ENCODE peak calls at places on chromosome 9, in seven cellular contexts. One of them, this sample, is unnamed. For H3K9me3, the result is how much of the 10 kb centered on the place peaks cover.

GRCh38 chr9:127971357-127972315 is 9.2 kb downstream of the EEIG1 start:
- DNase-seq in PC-3: no peak
- DNase-seq in A673: no peak
- DNase-seq in endothelial cell of umbilical vein: no peak
- DNase-seq in astrocyte: no peak
- DNase-seq in fibroblast of lung: no peak
- DNase-seq in MM.1S: peak
- DNase-seq in this sample: no peak

GRCh38 chr9:135586601-135587109 is 25.1 kb downstream of the PAEP start:
- DNase-seq in PC-3: no peak
- DNase-seq in A673: no peak
- DNase-seq in endothelial cell of umbilical vein: no peak
- DNase-seq in astrocyte: no peak
- DNase-seq in fibroblast of lung: no peak
- DNase-seq in MM.1S: no peak
- DNase-seq in this sample: no peak

GRCh38 chr9:8718121-8718725 is 918.6 kb upstream of the DMAC1 start:
- DNase-seq in PC-3: no peak
- DNase-seq in A673: peak
- DNase-seq in endothelial cell of umbilical vein: peak
- DNase-seq in astrocyte: peak
- DNase-seq in fibroblast of lung: peak
- DNase-seq in MM.1S: no peak
- DNase-seq in this sample: no peak

GRCh38 chr9:109471994-109472393 is 26.1 kb downstream of the PTPN3 start:
- DNase-seq in PC-3: no peak
- DNase-seq in A673: no peak
- DNase-seq in endothelial cell of umbilical vein: no peak
- DNase-seq in astrocyte: no peak
- DNase-seq in fibroblast of lung: no peak
- DNase-seq in MM.1S: no peak
- DNase-seq in this sample: no peak

GRCh38 chr9:133074111-133074651 is 12.4 kb downstream of the CEL start:
- DNase-seq in PC-3: no peak
- DNase-seq in A673: no peak
- DNase-seq in endothelial cell of umbilical vein: no peak
- DNase-seq in astrocyte: peak
- DNase-seq in fibroblast of lung: peak
- DNase-seq in MM.1S: no peak
- DNase-seq in this sample: no peak

GRCh38 chr9:134060546-134060945 is 7.3 kb downstream of the BRD3 start:
- DNase-seq in PC-3: no peak
- DNase-seq in A673: no peak
- DNase-seq in endothelial cell of umbilical vein: no peak
- DNase-seq in astrocyte: no peak
- DNase-seq in fibroblast of lung: no peak
- DNase-seq in MM.1S: no peak
- DNase-seq in this sample: no peak

GRCh38 chr9:93659044-93659836 is 82.9 kb downstream of the PHF2 start:
- DNase-seq in PC-3: no peak
- DNase-seq in A673: no peak
- DNase-seq in endothelial cell of umbilical vein: no peak
- DNase-seq in astrocyte: no peak
- DNase-seq in fibroblast of lung: no peak
- DNase-seq in MM.1S: no peak
- DNase-seq in this sample: no peak

GRCh38 chr9:108567571-108567970 is 288.2 kb downstream of the ACTL7B start:
- DNase-seq in PC-3: no peak
- DNase-seq in A673: no peak
- DNase-seq in endothelial cell of umbilical vein: no peak
- DNase-seq in astrocyte: no peak
- DNase-seq in fibroblast of lung: no peak
- DNase-seq in MM.1S: no peak
- DNase-seq in this sample: no peak

GRCh38 chr9:137276757-137277328 is 683 bp upstream of the TOR4A start:
- DNase-seq in PC-3: peak
- DNase-seq in A673: peak
- DNase-seq in endothelial cell of umbilical vein: peak
- DNase-seq in astrocyte: peak
- DNase-seq in fibroblast of lung: peak
- DNase-seq in MM.1S: no peak
- DNase-seq in this sample: no peak

GRCh38 chr9:36152741-36153438 is 16.3 kb upstream of the CCIN start:
- DNase-seq in PC-3: no peak
- DNase-seq in A673: no peak
- DNase-seq in endothelial cell of umbilical vein: no peak
- DNase-seq in astrocyte: no peak
- DNase-seq in fibroblast of lung: no peak
- DNase-seq in MM.1S: peak
- DNase-seq in this sample: no peak

GRCh38 chr9:95001720-95002119 is 275.2 kb downstream of the AOPEP start:
- DNase-seq in PC-3: no peak
- DNase-seq in A673: no peak
- DNase-seq in endothelial cell of umbilical vein: no peak
- DNase-seq in astrocyte: no peak
- DNase-seq in fibroblast of lung: no peak
- DNase-seq in MM.1S: no peak
- DNase-seq in this sample: no peak

GRCh38 chr9:86614871-86615849 is 260.9 kb upstream of the TUT7 start:
- DNase-seq in PC-3: peak
- DNase-seq in A673: peak
- DNase-seq in endothelial cell of umbilical vein: no peak
- DNase-seq in astrocyte: peak
- DNase-seq in fibroblast of lung: peak
- DNase-seq in MM.1S: no peak
- DNase-seq in this sample: no peak

GRCh38 chr9:84670801-84671153 is 1.2 kb downstream of the NTRK2 start:
- DNase-seq in PC-3: no peak
- DNase-seq in A673: no peak
- DNase-seq in endothelial cell of umbilical vein: no peak
- DNase-seq in astrocyte: no peak
- DNase-seq in fibroblast of lung: no peak
- DNase-seq in MM.1S: no peak
- DNase-seq in this sample: no peak

GRCh38 chr9:15736569-15736968 is 183.7 kb downstream of the CCDC171 start:
- DNase-seq in PC-3: no peak
- DNase-seq in A673: no peak
- DNase-seq in endothelial cell of umbilical vein: no peak
- DNase-seq in astrocyte: no peak
- DNase-seq in fibroblast of lung: no peak
- DNase-seq in MM.1S: no peak
- DNase-seq in this sample: no peak

GRCh38 chr9:20319641-20320337 is 302.5 kb downstream of the MLLT3 start:
- DNase-seq in PC-3: peak
- DNase-seq in A673: no peak
- DNase-seq in endothelial cell of umbilical vein: no peak
- DNase-seq in astrocyte: peak
- DNase-seq in fibroblast of lung: peak
- DNase-seq in MM.1S: no peak
- DNase-seq in this sample: no peak

GRCh38 chr9:92463989-92464388 is 18.3 kb downstream of the ASPN start:
- DNase-seq in PC-3: peak
- DNase-seq in A673: no peak
- DNase-seq in endothelial cell of umbilical vein: no peak
- DNase-seq in astrocyte: peak
- DNase-seq in fibroblast of lung: peak
- DNase-seq in MM.1S: no peak
- DNase-seq in this sample: no peak

GRCh38 chr9:38017149-38017884 is 51.7 kb downstream of the SHB start:
- DNase-seq in PC-3: peak
- DNase-seq in A673: peak
- DNase-seq in endothelial cell of umbilical vein: no peak
- DNase-seq in astrocyte: peak
- DNase-seq in fibroblast of lung: no peak
- DNase-seq in MM.1S: no peak
- DNase-seq in this sample: no peak

GRCh38 chr9:73081979-73082657 is 69.5 kb upstream of the ANXA1 start:
- DNase-seq in PC-3: peak
- DNase-seq in A673: peak
- DNase-seq in endothelial cell of umbilical vein: peak
- DNase-seq in astrocyte: peak
- DNase-seq in fibroblast of lung: peak
- DNase-seq in MM.1S: peak
- DNase-seq in this sample: peak

GRCh38 chr9:119839888-119840287 is 470.7 kb upstream of the BRINP1 start:
- DNase-seq in PC-3: no peak
- DNase-seq in A673: no peak
- DNase-seq in endothelial cell of umbilical vein: no peak
- DNase-seq in astrocyte: peak
- DNase-seq in fibroblast of lung: no peak
- DNase-seq in MM.1S: no peak
- DNase-seq in this sample: no peak

GRCh38 chr9:126474201-126474765 is 139.4 kb upstream of the LMX1B start:
- DNase-seq in PC-3: no peak
- DNase-seq in A673: no peak
- DNase-seq in endothelial cell of umbilical vein: peak
- DNase-seq in astrocyte: peak
- DNase-seq in fibroblast of lung: peak
- DNase-seq in MM.1S: no peak
- DNase-seq in this sample: no peak

GRCh38 chr9:134139081-134139480 is 3.2 kb downstream of the WDR5 start:
- DNase-seq in PC-3: no peak
- DNase-seq in A673: peak
- DNase-seq in endothelial cell of umbilical vein: no peak
- DNase-seq in astrocyte: peak
- DNase-seq in fibroblast of lung: peak
- DNase-seq in MM.1S: no peak
- DNase-seq in this sample: no peak

GRCh38 chr9:107336718-107337360 is 53.8 kb downstream of the RAD23B start:
- DNase-seq in PC-3: peak
- DNase-seq in A673: no peak
- DNase-seq in endothelial cell of umbilical vein: no peak
- DNase-seq in astrocyte: peak
- DNase-seq in fibroblast of lung: peak
- DNase-seq in MM.1S: no peak
- DNase-seq in this sample: no peak

GRCh38 chr9:87149794-87150193 is 202.5 kb upstream of the GAS1 start:
- DNase-seq in PC-3: no peak
- DNase-seq in A673: peak
- DNase-seq in endothelial cell of umbilical vein: no peak
- DNase-seq in astrocyte: no peak
- DNase-seq in fibroblast of lung: no peak
- DNase-seq in MM.1S: no peak
- DNase-seq in this sample: no peak

GRCh38 chr9:93127395-93127911 is 6.6 kb downstream of the NINJ1 start:
- DNase-seq in PC-3: no peak
- DNase-seq in A673: no peak
- DNase-seq in endothelial cell of umbilical vein: no peak
- DNase-seq in astrocyte: no peak
- DNase-seq in fibroblast of lung: peak
- DNase-seq in MM.1S: no peak
- DNase-seq in this sample: no peak

GRCh38 chr9:110579763-110580255 is 268 bp upstream of the SVEP1 start:
- DNase-seq in PC-3: no peak
- DNase-seq in A673: peak
- DNase-seq in endothelial cell of umbilical vein: no peak
- DNase-seq in astrocyte: peak
- DNase-seq in fibroblast of lung: peak
- DNase-seq in MM.1S: no peak
- DNase-seq in this sample: no peak

GRCh38 chr9:36924071-36924470 is 110.0 kb downstream of the PAX5 start:
- DNase-seq in PC-3: peak
- DNase-seq in A673: peak
- DNase-seq in endothelial cell of umbilical vein: peak
- DNase-seq in astrocyte: peak
- DNase-seq in fibroblast of lung: peak
- DNase-seq in MM.1S: peak
- DNase-seq in this sample: no peak

GRCh38 chr9:31393240-31393639 is 991.2 kb upstream of the ACO1 start:
- DNase-seq in PC-3: no peak
- DNase-seq in A673: peak
- DNase-seq in endothelial cell of umbilical vein: peak
- DNase-seq in astrocyte: no peak
- DNase-seq in fibroblast of lung: no peak
- DNase-seq in MM.1S: no peak
- DNase-seq in this sample: peak

GRCh38 chr9:89808076-89808701 is 203.4 kb downstream of the GADD45G start:
- DNase-seq in PC-3: no peak
- DNase-seq in A673: peak
- DNase-seq in endothelial cell of umbilical vein: peak
- DNase-seq in astrocyte: no peak
- DNase-seq in fibroblast of lung: no peak
- DNase-seq in MM.1S: no peak
- DNase-seq in this sample: no peak

GRCh38 chr9:2726620-2727335 is 9.5 kb downstream of the KCNV2 start:
- DNase-seq in PC-3: peak
- DNase-seq in A673: no peak
- DNase-seq in endothelial cell of umbilical vein: no peak
- DNase-seq in astrocyte: peak
- DNase-seq in fibroblast of lung: no peak
- DNase-seq in MM.1S: no peak
- DNase-seq in this sample: no peak

GRCh38 chr9:122218885-122219855 is 9.6 kb downstream of the LHX6 start:
- DNase-seq in PC-3: no peak
- DNase-seq in A673: no peak
- DNase-seq in endothelial cell of umbilical vein: no peak
- DNase-seq in astrocyte: no peak
- DNase-seq in fibroblast of lung: peak
- DNase-seq in MM.1S: no peak
- DNase-seq in this sample: no peak
- TF ChIP-seq EZH2 in PC-3: no peak
- TF ChIP-seq EZH2 in A673: peak
- TF ChIP-seq EZH2 in endothelial cell of umbilical vein: peak
- TF ChIP-seq EZH2 in astrocyte: peak
- TF ChIP-seq EZH2 in fibroblast of lung: no peak
- TF ChIP-seq EZH2 in MM.1S: no peak
- TF ChIP-seq EZH2 in this sample: peak

DNA sequence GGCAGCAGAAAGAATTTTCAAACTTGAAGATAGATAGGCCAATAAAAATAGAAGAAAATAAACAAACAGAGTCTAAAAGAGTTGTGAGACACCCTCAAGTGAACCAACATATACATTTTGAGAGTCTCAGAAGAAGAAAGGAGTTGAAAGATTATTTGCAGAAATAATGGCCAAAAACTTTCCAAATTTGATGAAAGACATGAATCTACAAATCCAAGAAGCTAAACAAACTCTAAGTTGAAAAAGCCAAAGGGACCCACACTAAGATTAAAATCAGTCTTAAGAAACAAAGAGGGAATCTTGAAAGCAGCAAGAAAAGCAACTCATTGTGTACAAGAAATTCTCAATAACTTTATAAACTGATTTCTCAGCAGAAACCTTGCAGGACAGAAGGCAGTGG is 137.0 kb downstream of the SAXO1 start:
- DNase-seq in PC-3: no peak
- DNase-seq in A673: no peak
- DNase-seq in endothelial cell of umbilical vein: no peak
- DNase-seq in astrocyte: no peak
- DNase-seq in fibroblast of lung: no peak
- DNase-seq in MM.1S: no peak
- DNase-seq in this sample: no peak
- H3K9me3 ChIP-seq in PC-3: under half
- H3K9me3 ChIP-seq in A673: under half
- H3K9me3 ChIP-seq in endothelial cell of umbilical vein: under half
- H3K9me3 ChIP-seq in astrocyte: under half
- H3K9me3 ChIP-seq in fibroblast of lung: under half
- H3K9me3 ChIP-seq in MM.1S: under half
- H3K9me3 ChIP-seq in this sample: under half

GRCh38 chr9:70413798-70414775 is at the start of gene KLF9:
- DNase-seq in PC-3: peak
- DNase-seq in A673: peak
- DNase-seq in endothelial cell of umbilical vein: peak
- DNase-seq in astrocyte: peak
- DNase-seq in fibroblast of lung: peak
- DNase-seq in MM.1S: peak
- DNase-seq in this sample: peak
- TF ChIP-seq EZH2 in PC-3: no peak
- TF ChIP-seq EZH2 in A673: no peak
- TF ChIP-seq EZH2 in endothelial cell of umbilical vein: no peak
- TF ChIP-seq EZH2 in astrocyte: no peak
- TF ChIP-seq EZH2 in fibroblast of lung: no peak
- TF ChIP-seq EZH2 in MM.1S: no peak
- TF ChIP-seq EZH2 in this sample: no peak

GRCh38 chr9:99013550-99013949 is 69.8 kb downstream of the COL15A1 start:
- DNase-seq in PC-3: peak
- DNase-seq in A673: no peak
- DNase-seq in endothelial cell of umbilical vein: no peak
- DNase-seq in astrocyte: no peak
- DNase-seq in fibroblast of lung: no peak
- DNase-seq in MM.1S: no peak
- DNase-seq in this sample: no peak
- H3K9me3 ChIP-seq in PC-3: under half
- H3K9me3 ChIP-seq in A673: under half
- H3K9me3 ChIP-seq in endothelial cell of umbilical vein: under half
- H3K9me3 ChIP-seq in astrocyte: under half
- H3K9me3 ChIP-seq in fibroblast of lung: under half
- H3K9me3 ChIP-seq in MM.1S: under half
- H3K9me3 ChIP-seq in this sample: under half

This sample was measured in SK-N-MC.